ENCODE peak calls at places on chromosomes 4 and X, in eight cellular contexts. One of them, this sample, is unnamed.

GRCh38 chrX:69362889-69363288 is 141.2 kb upstream of the NALF2 start:
- DNase-seq in ascending aorta: no peak
- DNase-seq in Peyer's patch: no peak
- DNase-seq in fibroblast of lung: peak; percentile 47
- DNase-seq in effector memory CD4-positive, alpha-beta T cell: no peak
- DNase-seq in naive thymus-derived CD4-positive, alpha-beta T cell: no peak
- DNase-seq in keratinocyte: no peak
- DNase-seq in heart left ventricle: no peak
- DNase-seq in this sample: peak; percentile 18

GRCh38 chr4:82797048-82797590 is 1.5 kb downstream of the SCD5 start:
- DNase-seq in ascending aorta: no peak
- DNase-seq in Peyer's patch: no peak
- DNase-seq in fibroblast of lung: no peak
- DNase-seq in effector memory CD4-positive, alpha-beta T cell: no peak
- DNase-seq in naive thymus-derived CD4-positive, alpha-beta T cell: no peak
- DNase-seq in keratinocyte: no peak
- DNase-seq in heart left ventricle: no peak
- DNase-seq in this sample: no peak

GRCh38 chr4:63563288-63564014 is 845.8 kb downstream of the TECRL start:
- DNase-seq in ascending aorta: no peak
- DNase-seq in Peyer's patch: no peak
- DNase-seq in fibroblast of lung: no peak
- DNase-seq in effector memory CD4-positive, alpha-beta T cell: no peak
- DNase-seq in naive thymus-derived CD4-positive, alpha-beta T cell: no peak
- DNase-seq in keratinocyte: no peak
- DNase-seq in heart left ventricle: no peak
- DNase-seq in this sample: no peak

GRCh38 chrX:71532078-71532752 is 689 bp upstream of the OGT start:
- DNase-seq in ascending aorta: no peak
- DNase-seq in Peyer's patch: peak; percentile 76
- DNase-seq in fibroblast of lung: peak; percentile 38
- DNase-seq in effector memory CD4-positive, alpha-beta T cell: peak; percentile 46
- DNase-seq in naive thymus-derived CD4-positive, alpha-beta T cell: peak; percentile 85
- DNase-seq in keratinocyte: no peak
- DNase-seq in heart left ventricle: no peak
- DNase-seq in this sample: no peak

GRCh38 chrX:7996414-7996813 is 69.2 kb upstream of the PNPLA4 start:
- DNase-seq in ascending aorta: no peak
- DNase-seq in Peyer's patch: peak; percentile 63
- DNase-seq in fibroblast of lung: peak; percentile 55
- DNase-seq in effector memory CD4-positive, alpha-beta T cell: no peak
- DNase-seq in naive thymus-derived CD4-positive, alpha-beta T cell: no peak
- DNase-seq in keratinocyte: no peak
- DNase-seq in heart left ventricle: no peak
- DNase-seq in this sample: no peak

GRCh38 chrX:154399527-154400368 is 1.6 kb downstream of the RPL10 start:
- DNase-seq in ascending aorta: peak; percentile 57
- DNase-seq in Peyer's patch: no peak
- DNase-seq in fibroblast of lung: no peak
- DNase-seq in effector memory CD4-positive, alpha-beta T cell: no peak
- DNase-seq in naive thymus-derived CD4-positive, alpha-beta T cell: peak; percentile 48
- DNase-seq in keratinocyte: no peak
- DNase-seq in heart left ventricle: peak; percentile 11
- DNase-seq in this sample: no peak

GRCh38 chr4:112280657-112281056 is 5.0 kb downstream of the TIFA start:
- DNase-seq in ascending aorta: no peak
- DNase-seq in Peyer's patch: no peak
- DNase-seq in fibroblast of lung: no peak
- DNase-seq in effector memory CD4-positive, alpha-beta T cell: no peak
- DNase-seq in naive thymus-derived CD4-positive, alpha-beta T cell: no peak
- DNase-seq in keratinocyte: no peak
- DNase-seq in heart left ventricle: no peak
- DNase-seq in this sample: no peak

GRCh38 chr4:1953335-1953734 is 55.4 kb downstream of the NELFA start:
- DNase-seq in ascending aorta: no peak
- DNase-seq in Peyer's patch: no peak
- DNase-seq in fibroblast of lung: no peak
- DNase-seq in effector memory CD4-positive, alpha-beta T cell: no peak
- DNase-seq in naive thymus-derived CD4-positive, alpha-beta T cell: no peak
- DNase-seq in keratinocyte: no peak
- DNase-seq in heart left ventricle: no peak
- DNase-seq in this sample: no peak

GRCh38 chr4:125389713-125390112 is 75.0 kb downstream of the FAT4 start:
- DNase-seq in ascending aorta: no peak
- DNase-seq in Peyer's patch: no peak
- DNase-seq in fibroblast of lung: peak; percentile 94
- DNase-seq in effector memory CD4-positive, alpha-beta T cell: no peak
- DNase-seq in naive thymus-derived CD4-positive, alpha-beta T cell: no peak
- DNase-seq in keratinocyte: peak; percentile 65
- DNase-seq in heart left ventricle: no peak
- DNase-seq in this sample: peak; percentile 88

GRCh38 chr4:69534697-69535096 is 39.0 kb upstream of the UGT2B4 start:
- DNase-seq in ascending aorta: no peak
- DNase-seq in Peyer's patch: no peak
- DNase-seq in fibroblast of lung: no peak
- DNase-seq in effector memory CD4-positive, alpha-beta T cell: no peak
- DNase-seq in naive thymus-derived CD4-positive, alpha-beta T cell: no peak
- DNase-seq in keratinocyte: no peak
- DNase-seq in heart left ventricle: no peak
- DNase-seq in this sample: no peak

GRCh38 chr4:88759039-88759631 is 61.5 kb upstream of the NAP1L5 start:
- DNase-seq in ascending aorta: no peak
- DNase-seq in Peyer's patch: no peak
- DNase-seq in fibroblast of lung: peak; percentile 88
- DNase-seq in effector memory CD4-positive, alpha-beta T cell: no peak
- DNase-seq in naive thymus-derived CD4-positive, alpha-beta T cell: no peak
- DNase-seq in keratinocyte: no peak
- DNase-seq in heart left ventricle: no peak
- DNase-seq in this sample: no peak

GRCh38 chrX:14027031-14027430 is 2.7 kb downstream of the GEMIN8 start:
- DNase-seq in ascending aorta: no peak
- DNase-seq in Peyer's patch: no peak
- DNase-seq in fibroblast of lung: no peak
- DNase-seq in effector memory CD4-positive, alpha-beta T cell: no peak
- DNase-seq in naive thymus-derived CD4-positive, alpha-beta T cell: no peak
- DNase-seq in keratinocyte: peak; percentile 35
- DNase-seq in heart left ventricle: peak; percentile 51
- DNase-seq in this sample: no peak

GRCh38 chr4:23837366-23837765 is 52.5 kb downstream of the PPARGC1A start:
- DNase-seq in ascending aorta: no peak
- DNase-seq in Peyer's patch: no peak
- DNase-seq in fibroblast of lung: no peak
- DNase-seq in effector memory CD4-positive, alpha-beta T cell: no peak
- DNase-seq in naive thymus-derived CD4-positive, alpha-beta T cell: no peak
- DNase-seq in keratinocyte: no peak
- DNase-seq in heart left ventricle: no peak
- DNase-seq in this sample: no peak

GRCh38 chr4:39044947-39045734 is 12.9 kb upstream of the TMEM156 start:
- DNase-seq in ascending aorta: peak; percentile 73
- DNase-seq in Peyer's patch: peak; percentile 77
- DNase-seq in fibroblast of lung: no peak
- DNase-seq in effector memory CD4-positive, alpha-beta T cell: no peak
- DNase-seq in naive thymus-derived CD4-positive, alpha-beta T cell: peak; percentile 35
- DNase-seq in keratinocyte: no peak
- DNase-seq in heart left ventricle: no peak
- DNase-seq in this sample: no peak

GRCh38 chr4:77349361-77349760 is 192.4 kb downstream of the CCNG2 start:
- DNase-seq in ascending aorta: no peak
- DNase-seq in Peyer's patch: no peak
- DNase-seq in fibroblast of lung: no peak
- DNase-seq in effector memory CD4-positive, alpha-beta T cell: no peak
- DNase-seq in naive thymus-derived CD4-positive, alpha-beta T cell: no peak
- DNase-seq in keratinocyte: no peak
- DNase-seq in heart left ventricle: no peak
- DNase-seq in this sample: no peak

GRCh38 chrX:39667746-39668507 is 429.8 kb downstream of the BCOR start:
- DNase-seq in ascending aorta: no peak
- DNase-seq in Peyer's patch: no peak
- DNase-seq in fibroblast of lung: no peak
- DNase-seq in effector memory CD4-positive, alpha-beta T cell: no peak
- DNase-seq in naive thymus-derived CD4-positive, alpha-beta T cell: no peak
- DNase-seq in keratinocyte: no peak
- DNase-seq in heart left ventricle: no peak
- DNase-seq in this sample: no peak

GRCh38 chr4:73885570-73886230 is 16.5 kb downstream of the CXCL1 start:
- DNase-seq in ascending aorta: no peak
- DNase-seq in Peyer's patch: no peak
- DNase-seq in fibroblast of lung: no peak
- DNase-seq in effector memory CD4-positive, alpha-beta T cell: no peak
- DNase-seq in naive thymus-derived CD4-positive, alpha-beta T cell: no peak
- DNase-seq in keratinocyte: no peak
- DNase-seq in heart left ventricle: no peak
- DNase-seq in this sample: no peak

GRCh38 chrX:96791559-96791958 is 92.1 kb upstream of the RPA4 start:
- DNase-seq in ascending aorta: no peak
- DNase-seq in Peyer's patch: no peak
- DNase-seq in fibroblast of lung: peak; percentile 24
- DNase-seq in effector memory CD4-positive, alpha-beta T cell: no peak
- DNase-seq in naive thymus-derived CD4-positive, alpha-beta T cell: no peak
- DNase-seq in keratinocyte: no peak
- DNase-seq in heart left ventricle: no peak
- DNase-seq in this sample: peak; percentile 4

GRCh38 chr4:74805601-74806000 is 11.3 kb upstream of the BTC start:
- DNase-seq in ascending aorta: no peak
- DNase-seq in Peyer's patch: no peak
- DNase-seq in fibroblast of lung: peak; percentile 57
- DNase-seq in effector memory CD4-positive, alpha-beta T cell: no peak
- DNase-seq in naive thymus-derived CD4-positive, alpha-beta T cell: no peak
- DNase-seq in keratinocyte: no peak
- DNase-seq in heart left ventricle: no peak
- DNase-seq in this sample: no peak

DNA sequence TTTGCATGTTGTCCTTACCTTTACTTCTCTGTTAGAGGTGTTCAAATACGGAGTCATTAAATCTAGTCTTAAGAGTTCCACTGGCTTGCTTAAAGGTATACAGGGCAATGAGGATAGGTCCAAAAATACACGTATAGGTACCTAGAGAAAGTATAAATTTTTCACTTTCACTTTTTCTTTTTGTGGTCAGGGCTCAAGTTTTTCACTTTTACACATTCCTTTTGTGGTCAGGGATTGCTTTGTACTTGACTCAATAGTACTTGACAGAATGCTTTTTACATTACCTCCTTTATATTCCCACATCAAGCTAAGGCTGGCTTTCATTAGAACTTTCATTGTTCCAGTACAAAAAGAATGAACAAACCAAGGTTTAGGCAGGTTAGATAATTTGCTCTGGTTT is 21.7 kb downstream of the TMEM184C start:
- DNase-seq in ascending aorta: no peak
- DNase-seq in Peyer's patch: no peak
- DNase-seq in fibroblast of lung: peak; percentile 11
- DNase-seq in effector memory CD4-positive, alpha-beta T cell: no peak
- DNase-seq in naive thymus-derived CD4-positive, alpha-beta T cell: no peak
- DNase-seq in keratinocyte: no peak
- DNase-seq in heart left ventricle: no peak
- DNase-seq in this sample: no peak
- H3K36me3 ChIP-seq in ascending aorta: peaks cover 25% of the 10 kb centered on the region
- H3K36me3 ChIP-seq in Peyer's patch: peaks cover 55% of the 10 kb centered on the region
- H3K36me3 ChIP-seq in fibroblast of lung: peaks cover 4% of the 10 kb centered on the region
- H3K36me3 ChIP-seq in effector memory CD4-positive, alpha-beta T cell: peaks cover 28% of the 10 kb centered on the region
- H3K36me3 ChIP-seq in naive thymus-derived CD4-positive, alpha-beta T cell: peaks cover 55% of the 10 kb centered on the region
- H3K36me3 ChIP-seq in keratinocyte: peaks cover 3% of the 10 kb centered on the region
- H3K36me3 ChIP-seq in heart left ventricle: peaks cover 38% of the 10 kb centered on the region
- H3K36me3 ChIP-seq in this sample: no peaks in the 10 kb centered on the region

GRCh38 chrX:52821079-52821760 is 10.1 kb downstream of the XAGE5 start:
- DNase-seq in ascending aorta: no peak
- DNase-seq in Peyer's patch: no peak
- DNase-seq in fibroblast of lung: no peak
- DNase-seq in effector memory CD4-positive, alpha-beta T cell: no peak
- DNase-seq in naive thymus-derived CD4-positive, alpha-beta T cell: no peak
- DNase-seq in keratinocyte: no peak
- DNase-seq in heart left ventricle: no peak
- DNase-seq in this sample: no peak
- H3K27me3 ChIP-seq in ascending aorta: no peaks in the 10 kb centered on the region
- H3K27me3 ChIP-seq in Peyer's patch: no peaks in the 10 kb centered on the region
- H3K27me3 ChIP-seq in fibroblast of lung: no peaks in the 10 kb centered on the region
- H3K27me3 ChIP-seq in effector memory CD4-positive, alpha-beta T cell: no peaks in the 10 kb centered on the region
- H3K27me3 ChIP-seq in naive thymus-derived CD4-positive, alpha-beta T cell: no peaks in the 10 kb centered on the region
- H3K27me3 ChIP-seq in keratinocyte: no peaks in the 10 kb centered on the region
- H3K27me3 ChIP-seq in heart left ventricle: peaks cover 54% of the 10 kb centered on the region
- H3K27me3 ChIP-seq in this sample: no peaks in the 10 kb centered on the region

DNA sequence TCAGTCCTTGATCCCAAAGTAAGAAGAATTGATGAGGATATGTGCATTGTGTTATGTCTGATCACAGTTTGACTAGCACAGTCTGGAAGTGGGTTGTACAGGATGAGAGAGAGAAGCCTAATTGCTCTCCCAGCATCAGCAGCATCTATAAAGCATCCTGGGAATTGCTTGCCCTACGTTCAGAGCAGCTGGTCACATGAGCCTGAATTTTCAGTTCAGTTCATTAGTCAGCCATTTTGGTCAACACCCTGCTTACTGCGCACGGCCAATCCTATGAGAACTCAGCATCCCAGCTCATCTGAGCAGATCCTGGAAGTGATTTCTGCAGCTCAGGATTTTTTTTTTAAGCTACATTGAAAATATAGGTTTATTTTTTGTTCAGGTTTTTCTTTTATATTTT is at the start of gene RUFY3:
- DNase-seq in ascending aorta: no peak
- DNase-seq in Peyer's patch: no peak
- DNase-seq in fibroblast of lung: peak; percentile 98
- DNase-seq in effector memory CD4-positive, alpha-beta T cell: no peak
- DNase-seq in naive thymus-derived CD4-positive, alpha-beta T cell: no peak
- DNase-seq in keratinocyte: no peak
- DNase-seq in heart left ventricle: no peak
- DNase-seq in this sample: peak; percentile 85
- H3K4me3 ChIP-seq in ascending aorta: peak within 1 kb of the TSS; percentile 63
- H3K4me3 ChIP-seq in Peyer's patch: peak within 1 kb of the TSS; percentile 7
- H3K4me3 ChIP-seq in fibroblast of lung: peak within 1 kb of the TSS; percentile 46
- H3K4me3 ChIP-seq in effector memory CD4-positive, alpha-beta T cell: no peak within 1 kb of the TSS
- H3K4me3 ChIP-seq in naive thymus-derived CD4-positive, alpha-beta T cell: no peak within 1 kb of the TSS
- H3K4me3 ChIP-seq in keratinocyte: no peak within 1 kb of the TSS
- H3K4me3 ChIP-seq in heart left ventricle: peak within 1 kb of the TSS; percentile 56
- H3K4me3 ChIP-seq in this sample: peak within 1 kb of the TSS; percentile 56

DNA sequence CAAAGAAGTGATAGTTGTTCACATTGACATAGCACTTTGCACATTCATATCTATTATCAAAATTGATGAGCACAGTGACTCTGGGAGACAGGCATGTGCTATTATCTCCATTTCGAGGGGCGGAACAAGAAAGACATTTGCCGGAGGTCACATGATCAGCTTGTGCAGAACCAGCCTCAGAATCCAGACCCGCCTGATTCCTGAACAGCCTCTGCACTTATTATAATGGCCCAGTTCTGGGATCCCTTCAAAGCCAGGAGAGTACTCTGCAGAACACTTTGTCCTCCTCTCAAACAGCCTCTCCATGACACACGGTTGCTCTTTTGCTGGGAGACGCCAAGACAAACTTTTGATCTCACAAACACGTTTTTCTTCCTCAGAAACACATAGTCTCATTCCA is 48.4 kb downstream of the RWDD4 start:
- DNase-seq in ascending aorta: no peak
- DNase-seq in Peyer's patch: no peak
- DNase-seq in fibroblast of lung: peak; percentile 43
- DNase-seq in effector memory CD4-positive, alpha-beta T cell: no peak
- DNase-seq in naive thymus-derived CD4-positive, alpha-beta T cell: no peak
- DNase-seq in keratinocyte: no peak
- DNase-seq in heart left ventricle: no peak
- DNase-seq in this sample: no peak
- H3K36me3 ChIP-seq in ascending aorta: no peaks in the 10 kb centered on the region
- H3K36me3 ChIP-seq in Peyer's patch: no peaks in the 10 kb centered on the region
- H3K36me3 ChIP-seq in fibroblast of lung: no peaks in the 10 kb centered on the region
- H3K36me3 ChIP-seq in effector memory CD4-positive, alpha-beta T cell: no peaks in the 10 kb centered on the region
- H3K36me3 ChIP-seq in naive thymus-derived CD4-positive, alpha-beta T cell: no peaks in the 10 kb centered on the region
- H3K36me3 ChIP-seq in keratinocyte: no peaks in the 10 kb centered on the region
- H3K36me3 ChIP-seq in heart left ventricle: no peaks in the 10 kb centered on the region
- H3K36me3 ChIP-seq in this sample: no peaks in the 10 kb centered on the region

This sample was measured in BJ.